ENCODE peak calls at places on chromosome 5, in five cellular contexts. I is stimulated activated CD4-positive, alpha-beta T cell treated with anti-CD3 and anti-CD28 coated beads, Interleukin-1b, Interleukin-23, amount 100 ng/mL, for 1 hour; L is AG08395; C is non-pigmented ciliary epithelial cell; X is stimulated activated naive CD4-positive, alpha-beta T cell. H is an unnamed sample.

GRCh38 chr5:170275376-170275994 is 22.1 kb downstream of the LCP2 start:
- DNase-seq in I (no peak), L (no peak), C (no peak), X (peak; percentile 77), H (no peak)

GRCh38 chr5:111072949-111073682 is 1.6 kb downstream of the TSLP start:
- DNase-seq in I (peak; percentile 48), L (peak; percentile 28), C (no peak), X (peak; percentile 7), H (no peak)

GRCh38 chr5:43401827-43402226 is 10.4 kb downstream of the CCL28 start:
- DNase-seq in I (no peak), L (peak; percentile 40), C (no peak), X (no peak), H (no peak)

GRCh38 chr5:181283347-181283746 is 22.4 kb upstream of the TRIM52 start:
- DNase-seq in I (no peak), L (no peak), C (no peak), X (no peak), H (no peak)

GRCh38 chr5:124264499-124264898 is 481.9 kb downstream of the ZNF608 start:
- DNase-seq in I (no peak), L (no peak), C (no peak), X (no peak), H (no peak)

GRCh38 chr5:136079195-136079985 is 50.6 kb downstream of the TGFBI start:
- DNase-seq in I (no peak), L (no peak), C (no peak), X (no peak), H (no peak)

GRCh38 chr5:61631438-61631941 is 299.4 kb downstream of the ZSWIM6 start:
- DNase-seq in I (no peak), L (no peak), C (no peak), X (no peak), H (no peak)

GRCh38 chr5:94968507-94969095 is 316.3 kb downstream of the MCTP1 start:
- DNase-seq in I (no peak), L (peak; percentile 49), C (peak; percentile 47), X (no peak), H (peak; percentile 61)

GRCh38 chr5:166062719-166063118 is 2228.7 kb upstream of the WWC1 start:
- DNase-seq in I (no peak), L (no peak), C (no peak), X (no peak), H (no peak)

GRCh38 chr5:95901676-95902646 is 59.7 kb downstream of the ELL2 start:
- DNase-seq in I (no peak), L (no peak), C (peak; percentile 55), X (no peak), H (no peak)

GRCh38 chr5:151153766-151154272 is 3.8 kb downstream of the ANXA6 start:
- DNase-seq in I (no peak), L (no peak), C (no peak), X (no peak), H (no peak)

GRCh38 chr5:95533106-95533505 is 21.7 kb downstream of the SKIC3 start:
- DNase-seq in I (no peak), L (no peak), C (no peak), X (no peak), H (no peak)

GRCh38 chr5:43702815-43703214 is 99.8 kb downstream of the NNT start:
- DNase-seq in I (no peak), L (peak; percentile 51), C (peak; percentile 27), X (no peak), H (peak; percentile 69)

GRCh38 chr5:78659114-78659513 is 10.5 kb upstream of the LHFPL2 start:
- DNase-seq in I (no peak), L (no peak), C (no peak), X (no peak), H (no peak)

GRCh38 chr5:109532773-109533364 is 123.1 kb upstream of the PJA2 start:
- DNase-seq in I (no peak), L (no peak), C (no peak), X (no peak), H (no peak)

GRCh38 chr5:96664669-96665068 is 2.5 kb downstream of the CAST start:
- DNase-seq in I (no peak), L (no peak), C (no peak), X (no peak), H (no peak)

GRCh38 chr5:171647043-171647899 is 138.3 kb upstream of the SMIM23 start:
- DNase-seq in I (no peak), L (no peak), C (peak; percentile 73), X (no peak), H (no peak)

GRCh38 chr5:56350030-56350594 is 117.0 kb upstream of the ANKRD55 start:
- DNase-seq in I (no peak), L (no peak), C (no peak), X (no peak), H (no peak)

GRCh38 chr5:90843443-90843842 is 284.8 kb downstream of the ADGRV1 start:
- DNase-seq in I (no peak), L (no peak), C (no peak), X (no peak), H (no peak)

GRCh38 chr5:146084376-146084775 is 21.0 kb downstream of the PLAC8L1 start:
- DNase-seq in I (no peak), L (no peak), C (no peak), X (no peak), H (no peak)

GRCh38 chr5:34563951-34564705 is 92.0 kb upstream of the RAI14 start:
- DNase-seq in I (no peak), L (peak; percentile 15), C (no peak), X (no peak), H (no peak)

GRCh38 chr5:93850311-93850710 is 108.9 kb upstream of the POU5F2 start:
- DNase-seq in I (no peak), L (no peak), C (no peak), X (no peak), H (no peak)

GRCh38 chr5:57488308-57488955 is 5.8 kb upstream of the ACTBL2 start:
- DNase-seq in I (no peak), L (peak; percentile 70), C (peak; percentile 60), X (no peak), H (no peak)

GRCh38 chr5:127754259-127754658 is 51.1 kb downstream of the CCDC192 start:
- DNase-seq in I (no peak), L (no peak), C (no peak), X (no peak), H (no peak)

GRCh38 chr5:10689391-10690081 is 71.5 kb downstream of the DAP start:
- DNase-seq in I (no peak), L (peak; percentile 48), C (no peak), X (no peak), H (no peak)

GRCh38 chr5:95817430-95817829 is 5.1 kb downstream of the GLRX start:
- DNase-seq in I (no peak), L (no peak), C (peak; percentile 87), X (no peak), H (no peak)

GRCh38 chr5:119179857-119180641 is 109.2 kb downstream of the DMXL1 start:
- DNase-seq in I (no peak), L (no peak), C (no peak), X (no peak), H (no peak)

H was measured in cerebellar nuclear complex.